ENCODE peak calls at places on chromosomes 5 and 9, in ten cellular contexts. One of them, this sample, is unnamed.

GRCh38 chr5:34656700-34657549 is 797 bp downstream of the RAI14 start:
- DNase-seq in spleen: no peak
- DNase-seq in right atrium auricular region: no peak
- DNase-seq in neural progenitor cell: peak; percentile 43
- DNase-seq in body of pancreas: peak; percentile 16
- DNase-seq in lower leg skin: no peak
- DNase-seq in psoas muscle: no peak
- DNase-seq in BJ: no peak
- DNase-seq in colonic mucosa: peak; percentile 25
- DNase-seq in brain microvascular endothelial cell: no peak
- DNase-seq in this sample: no peak

GRCh38 chr9:90344013-90344412 is 298.6 kb downstream of the DIRAS2 start:
- DNase-seq in spleen: no peak
- DNase-seq in right atrium auricular region: no peak
- DNase-seq in neural progenitor cell: peak; percentile 39
- DNase-seq in body of pancreas: no peak
- DNase-seq in lower leg skin: no peak
- DNase-seq in psoas muscle: no peak
- DNase-seq in BJ: peak; percentile 36
- DNase-seq in colonic mucosa: no peak
- DNase-seq in brain microvascular endothelial cell: peak; percentile 25
- DNase-seq in this sample: no peak

GRCh38 chr9:133113163-133113927 is 7.7 kb downstream of the RALGDS start:
- DNase-seq in spleen: peak; percentile 84
- DNase-seq in right atrium auricular region: no peak
- DNase-seq in neural progenitor cell: no peak
- DNase-seq in body of pancreas: peak; percentile 64
- DNase-seq in lower leg skin: no peak
- DNase-seq in psoas muscle: peak; percentile 71
- DNase-seq in BJ: no peak
- DNase-seq in colonic mucosa: no peak
- DNase-seq in brain microvascular endothelial cell: no peak
- DNase-seq in this sample: no peak

GRCh38 chr9:79581794-79582193 is 10.0 kb downstream of the TLE4 start:
- DNase-seq in spleen: no peak
- DNase-seq in right atrium auricular region: no peak
- DNase-seq in neural progenitor cell: peak; percentile 32
- DNase-seq in body of pancreas: no peak
- DNase-seq in lower leg skin: no peak
- DNase-seq in psoas muscle: no peak
- DNase-seq in BJ: peak; percentile 73
- DNase-seq in colonic mucosa: no peak
- DNase-seq in brain microvascular endothelial cell: peak; percentile 85
- DNase-seq in this sample: no peak

GRCh38 chr5:174288436-174288835 is 242.9 kb downstream of the NSG2 start:
- DNase-seq in spleen: no peak
- DNase-seq in right atrium auricular region: no peak
- DNase-seq in neural progenitor cell: no peak
- DNase-seq in body of pancreas: no peak
- DNase-seq in lower leg skin: no peak
- DNase-seq in psoas muscle: no peak
- DNase-seq in BJ: no peak
- DNase-seq in colonic mucosa: no peak
- DNase-seq in brain microvascular endothelial cell: no peak
- DNase-seq in this sample: no peak

GRCh38 chr5:147321569-147321968 is 86.7 kb downstream of the STK32A start:
- DNase-seq in spleen: no peak
- DNase-seq in right atrium auricular region: no peak
- DNase-seq in neural progenitor cell: no peak
- DNase-seq in body of pancreas: no peak
- DNase-seq in lower leg skin: no peak
- DNase-seq in psoas muscle: no peak
- DNase-seq in BJ: no peak
- DNase-seq in colonic mucosa: no peak
- DNase-seq in brain microvascular endothelial cell: no peak
- DNase-seq in this sample: no peak

GRCh38 chr9:98075332-98075805 is 18.8 kb downstream of the NANS start:
- DNase-seq in spleen: peak; percentile 1
- DNase-seq in right atrium auricular region: no peak
- DNase-seq in neural progenitor cell: no peak
- DNase-seq in body of pancreas: no peak
- DNase-seq in lower leg skin: no peak
- DNase-seq in psoas muscle: no peak
- DNase-seq in BJ: no peak
- DNase-seq in colonic mucosa: peak; percentile 47
- DNase-seq in brain microvascular endothelial cell: peak; percentile 69
- DNase-seq in this sample: no peak

GRCh38 chr5:164002653-164003052 is 497.2 kb downstream of the MAT2B start:
- DNase-seq in spleen: no peak
- DNase-seq in right atrium auricular region: no peak
- DNase-seq in neural progenitor cell: no peak
- DNase-seq in body of pancreas: no peak
- DNase-seq in lower leg skin: no peak
- DNase-seq in psoas muscle: no peak
- DNase-seq in BJ: no peak
- DNase-seq in colonic mucosa: no peak
- DNase-seq in brain microvascular endothelial cell: no peak
- DNase-seq in this sample: peak; percentile 22

GRCh38 chr5:149224282-149224681 is 47.4 kb upstream of the AFAP1L1 start:
- DNase-seq in spleen: no peak
- DNase-seq in right atrium auricular region: no peak
- DNase-seq in neural progenitor cell: no peak
- DNase-seq in body of pancreas: no peak
- DNase-seq in lower leg skin: no peak
- DNase-seq in psoas muscle: no peak
- DNase-seq in BJ: no peak
- DNase-seq in colonic mucosa: no peak
- DNase-seq in brain microvascular endothelial cell: no peak
- DNase-seq in this sample: no peak

GRCh38 chr5:149227168-149227826 is 44.4 kb upstream of the AFAP1L1 start:
- DNase-seq in spleen: no peak
- DNase-seq in right atrium auricular region: no peak
- DNase-seq in neural progenitor cell: no peak
- DNase-seq in body of pancreas: no peak
- DNase-seq in lower leg skin: no peak
- DNase-seq in psoas muscle: no peak
- DNase-seq in BJ: peak; percentile 32
- DNase-seq in colonic mucosa: no peak
- DNase-seq in brain microvascular endothelial cell: peak; percentile 65
- DNase-seq in this sample: no peak

GRCh38 chr5:149228610-149229297 is 42.9 kb upstream of the AFAP1L1 start:
- DNase-seq in spleen: no peak
- DNase-seq in right atrium auricular region: peak; percentile 83
- DNase-seq in neural progenitor cell: peak; percentile 62
- DNase-seq in body of pancreas: peak; percentile 59
- DNase-seq in lower leg skin: peak; percentile 68
- DNase-seq in psoas muscle: no peak
- DNase-seq in BJ: peak; percentile 52
- DNase-seq in colonic mucosa: peak; percentile 31
- DNase-seq in brain microvascular endothelial cell: peak; percentile 67
- DNase-seq in this sample: no peak

DNA sequence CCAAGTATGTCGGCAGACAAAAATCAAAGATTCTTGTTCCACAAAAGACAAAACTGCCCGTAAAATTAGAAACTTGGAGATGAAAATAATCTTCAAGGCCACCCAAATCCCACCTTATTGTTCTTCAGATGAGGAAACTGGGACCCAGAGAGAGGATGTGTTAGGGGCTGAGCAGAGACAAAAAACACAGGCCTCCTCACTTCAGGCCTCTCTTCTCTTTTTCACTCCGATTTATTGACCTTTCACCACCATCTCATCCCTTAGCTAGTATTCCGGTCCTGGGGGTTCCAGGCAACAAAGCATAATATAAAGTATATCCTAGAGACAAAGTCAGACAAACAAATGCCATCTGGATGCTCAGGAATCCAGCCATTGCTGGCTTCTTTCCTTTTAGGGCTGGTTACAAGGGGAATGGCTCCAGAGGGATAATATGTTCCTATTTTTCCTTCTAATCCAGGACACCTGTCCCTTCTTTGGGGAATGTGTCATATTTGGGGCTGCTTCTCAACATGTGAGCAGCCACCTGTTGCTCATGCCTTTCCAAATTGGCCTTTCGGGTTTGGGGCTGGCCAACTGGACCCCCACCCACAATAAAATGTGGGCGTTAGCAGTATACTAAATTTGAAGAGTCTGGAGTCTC is 42.2 kb upstream of the AFAP1L1 start:
- DNase-seq in spleen: no peak
- DNase-seq in right atrium auricular region: no peak
- DNase-seq in neural progenitor cell: no peak
- DNase-seq in body of pancreas: no peak
- DNase-seq in lower leg skin: no peak
- DNase-seq in psoas muscle: no peak
- DNase-seq in BJ: no peak
- DNase-seq in colonic mucosa: no peak
- DNase-seq in brain microvascular endothelial cell: no peak
- DNase-seq in this sample: no peak
- TF ChIP-seq CTCF in spleen: peak; percentile 9
- TF ChIP-seq CTCF in right atrium auricular region: no peak
- TF ChIP-seq CTCF in neural progenitor cell: no peak
- TF ChIP-seq CTCF in body of pancreas: no peak
- TF ChIP-seq CTCF in lower leg skin: no peak
- TF ChIP-seq CTCF in psoas muscle: no peak
- TF ChIP-seq CTCF in BJ: no peak
- TF ChIP-seq CTCF in colonic mucosa: no peak
- TF ChIP-seq CTCF in brain microvascular endothelial cell: no peak
- TF ChIP-seq CTCF in this sample: no peak

GRCh38 chr5:10106806-10107205 is 142.9 kb downstream of the ATPSCKMT start:
- DNase-seq in spleen: no peak
- DNase-seq in right atrium auricular region: no peak
- DNase-seq in neural progenitor cell: no peak
- DNase-seq in body of pancreas: no peak
- DNase-seq in lower leg skin: no peak
- DNase-seq in psoas muscle: no peak
- DNase-seq in BJ: no peak
- DNase-seq in colonic mucosa: no peak
- DNase-seq in brain microvascular endothelial cell: no peak
- DNase-seq in this sample: no peak

GRCh38 chr5:10103098-10103497 is 146.6 kb downstream of the ATPSCKMT start:
- DNase-seq in spleen: no peak
- DNase-seq in right atrium auricular region: no peak
- DNase-seq in neural progenitor cell: peak; percentile 82
- DNase-seq in body of pancreas: no peak
- DNase-seq in lower leg skin: no peak
- DNase-seq in psoas muscle: no peak
- DNase-seq in BJ: no peak
- DNase-seq in colonic mucosa: no peak
- DNase-seq in brain microvascular endothelial cell: no peak
- DNase-seq in this sample: no peak

GRCh38 chr5:10110228-10110627 is 139.5 kb downstream of the ATPSCKMT start:
- DNase-seq in spleen: no peak
- DNase-seq in right atrium auricular region: no peak
- DNase-seq in neural progenitor cell: no peak
- DNase-seq in body of pancreas: no peak
- DNase-seq in lower leg skin: no peak
- DNase-seq in psoas muscle: no peak
- DNase-seq in BJ: no peak
- DNase-seq in colonic mucosa: no peak
- DNase-seq in brain microvascular endothelial cell: no peak
- DNase-seq in this sample: no peak

GRCh38 chr5:10111575-10111974 is 138.1 kb downstream of the ATPSCKMT start:
- DNase-seq in spleen: no peak
- DNase-seq in right atrium auricular region: no peak
- DNase-seq in neural progenitor cell: peak; percentile 54
- DNase-seq in body of pancreas: no peak
- DNase-seq in lower leg skin: no peak
- DNase-seq in psoas muscle: no peak
- DNase-seq in BJ: peak; percentile 24
- DNase-seq in colonic mucosa: no peak
- DNase-seq in brain microvascular endothelial cell: peak; percentile 34
- DNase-seq in this sample: no peak

GRCh38 chr5:10106285-10106684 is 143.4 kb downstream of the ATPSCKMT start:
- DNase-seq in spleen: no peak
- DNase-seq in right atrium auricular region: no peak
- DNase-seq in neural progenitor cell: no peak
- DNase-seq in body of pancreas: no peak
- DNase-seq in lower leg skin: no peak
- DNase-seq in psoas muscle: no peak
- DNase-seq in BJ: no peak
- DNase-seq in colonic mucosa: no peak
- DNase-seq in brain microvascular endothelial cell: no peak
- DNase-seq in this sample: no peak
- H3K4me3 ChIP-seq in spleen: no peak overlapping the region
- H3K4me3 ChIP-seq in right atrium auricular region: no peak overlapping the region
- H3K4me3 ChIP-seq in neural progenitor cell: no peak overlapping the region
- H3K4me3 ChIP-seq in body of pancreas: no peak overlapping the region
- H3K4me3 ChIP-seq in lower leg skin: no peak overlapping the region
- H3K4me3 ChIP-seq in psoas muscle: no peak overlapping the region
- H3K4me3 ChIP-seq in BJ: no peak overlapping the region
- H3K4me3 ChIP-seq in colonic mucosa: no peak overlapping the region
- H3K4me3 ChIP-seq in brain microvascular endothelial cell: no peak overlapping the region
- H3K4me3 ChIP-seq in this sample: no peak overlapping the region

GRCh38 chr5:151180291-151180690 is 22.7 kb upstream of the ANXA6 start:
- DNase-seq in spleen: no peak
- DNase-seq in right atrium auricular region: no peak
- DNase-seq in neural progenitor cell: no peak
- DNase-seq in body of pancreas: no peak
- DNase-seq in lower leg skin: no peak
- DNase-seq in psoas muscle: no peak
- DNase-seq in BJ: no peak
- DNase-seq in colonic mucosa: no peak
- DNase-seq in brain microvascular endothelial cell: no peak
- DNase-seq in this sample: no peak

GRCh38 chr5:151181818-151182217 is 24.2 kb upstream of the ANXA6 start:
- DNase-seq in spleen: no peak
- DNase-seq in right atrium auricular region: peak; percentile 46
- DNase-seq in neural progenitor cell: no peak
- DNase-seq in body of pancreas: no peak
- DNase-seq in lower leg skin: no peak
- DNase-seq in psoas muscle: no peak
- DNase-seq in BJ: no peak
- DNase-seq in colonic mucosa: no peak
- DNase-seq in brain microvascular endothelial cell: no peak
- DNase-seq in this sample: no peak

GRCh38 chr5:151178372-151178771 is 20.8 kb upstream of the ANXA6 start:
- DNase-seq in spleen: no peak
- DNase-seq in right atrium auricular region: no peak
- DNase-seq in neural progenitor cell: no peak
- DNase-seq in body of pancreas: no peak
- DNase-seq in lower leg skin: no peak
- DNase-seq in psoas muscle: no peak
- DNase-seq in BJ: no peak
- DNase-seq in colonic mucosa: no peak
- DNase-seq in brain microvascular endothelial cell: no peak
- DNase-seq in this sample: no peak

GRCh38 chr5:151178779-151179488 is 21.4 kb upstream of the ANXA6 start:
- DNase-seq in spleen: no peak
- DNase-seq in right atrium auricular region: peak; percentile 40
- DNase-seq in neural progenitor cell: no peak
- DNase-seq in body of pancreas: no peak
- DNase-seq in lower leg skin: no peak
- DNase-seq in psoas muscle: no peak
- DNase-seq in BJ: no peak
- DNase-seq in colonic mucosa: no peak
- DNase-seq in brain microvascular endothelial cell: no peak
- DNase-seq in this sample: no peak

DNA sequence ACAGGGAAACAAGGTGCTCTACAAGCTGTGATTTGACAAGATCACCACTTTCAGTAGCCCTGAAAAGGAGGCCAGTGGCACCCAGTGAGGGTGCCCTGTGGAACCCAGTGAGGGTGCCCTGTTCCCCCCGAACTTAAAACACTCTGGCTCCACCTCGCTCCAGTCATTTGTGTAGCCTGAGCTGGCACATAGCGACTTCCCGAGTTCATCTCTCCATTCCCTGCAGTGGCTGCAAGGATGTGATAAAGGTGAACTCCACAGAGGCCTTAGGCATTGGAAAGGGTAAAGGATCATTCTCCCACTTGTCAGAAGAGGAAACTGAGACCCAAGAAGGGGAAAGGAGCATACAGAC is 21.9 kb upstream of the ANXA6 start:
- DNase-seq in spleen: no peak
- DNase-seq in right atrium auricular region: peak; percentile 56
- DNase-seq in neural progenitor cell: no peak
- DNase-seq in body of pancreas: no peak
- DNase-seq in lower leg skin: no peak
- DNase-seq in psoas muscle: no peak
- DNase-seq in BJ: no peak
- DNase-seq in colonic mucosa: no peak
- DNase-seq in brain microvascular endothelial cell: no peak
- DNase-seq in this sample: no peak
- TF ChIP-seq CTCF in spleen: no peak
- TF ChIP-seq CTCF in right atrium auricular region: no peak
- TF ChIP-seq CTCF in neural progenitor cell: no peak
- TF ChIP-seq CTCF in body of pancreas: no peak
- TF ChIP-seq CTCF in lower leg skin: no peak
- TF ChIP-seq CTCF in psoas muscle: no peak
- TF ChIP-seq CTCF in BJ: no peak
- TF ChIP-seq CTCF in colonic mucosa: no peak
- TF ChIP-seq CTCF in brain microvascular endothelial cell: no peak
- TF ChIP-seq CTCF in this sample: no peak

DNA sequence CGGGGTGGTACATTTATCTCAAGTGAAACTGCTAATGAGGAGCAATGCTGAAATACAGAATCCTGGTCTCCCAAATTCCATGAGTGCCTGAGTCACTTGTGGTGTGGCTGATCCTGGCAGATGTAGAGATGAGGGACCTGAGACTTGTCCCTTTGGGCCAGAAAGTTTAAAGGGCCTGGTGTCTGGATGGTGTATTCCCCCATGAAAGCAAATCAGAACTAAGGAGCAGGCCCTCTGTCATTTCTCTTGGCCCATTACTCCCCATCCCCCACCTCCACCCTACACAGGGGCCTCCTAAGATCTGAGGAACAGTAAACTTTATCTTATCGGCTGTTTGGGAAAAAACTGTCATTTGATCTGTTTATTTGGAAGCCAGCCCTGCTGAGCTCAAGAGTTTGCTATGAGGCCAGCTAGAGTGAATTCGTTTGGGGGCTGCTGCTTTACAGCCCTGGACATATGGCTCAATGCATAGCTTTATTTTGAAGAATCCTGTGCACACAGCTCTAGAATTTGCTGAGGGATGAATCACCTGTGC is 140.3 kb downstream of the LHFPL2 start:
- DNase-seq in spleen: no peak
- DNase-seq in right atrium auricular region: no peak
- DNase-seq in neural progenitor cell: no peak
- DNase-seq in body of pancreas: no peak
- DNase-seq in lower leg skin: no peak
- DNase-seq in psoas muscle: no peak
- DNase-seq in BJ: no peak
- DNase-seq in colonic mucosa: no peak
- DNase-seq in brain microvascular endothelial cell: peak; percentile 54
- DNase-seq in this sample: no peak
- H3K4me3 ChIP-seq in spleen: no peak overlapping the region
- H3K4me3 ChIP-seq in right atrium auricular region: peak overlapping the region; percentile 48
- H3K4me3 ChIP-seq in neural progenitor cell: no peak overlapping the region
- H3K4me3 ChIP-seq in body of pancreas: no peak overlapping the region
- H3K4me3 ChIP-seq in lower leg skin: no peak overlapping the region
- H3K4me3 ChIP-seq in psoas muscle: no peak overlapping the region
- H3K4me3 ChIP-seq in BJ: no peak overlapping the region
- H3K4me3 ChIP-seq in colonic mucosa: no peak overlapping the region
- H3K4me3 ChIP-seq in brain microvascular endothelial cell: peak overlapping the region; percentile 52
- H3K4me3 ChIP-seq in this sample: no peak overlapping the region